ENCODE peak calls at places on chromosomes 2 and 18, in eight cellular contexts. One of them, this sample, is unnamed.
A peak's percentile ranks its signal among the peaks of the same experiment; 100 is the strongest.

GRCh38 chr2:111704246-111704645 is 179.7 kb downstream of the ANAPC1 start:
- DNase-seq in HL-60: no peak
- DNase-seq in mammary epithelial cell: peak; percentile 84
- DNase-seq in uterus: no peak
- DNase-seq in left lung: no peak
- DNase-seq in left ventricle myocardium inferior: no peak
- DNase-seq in astrocyte: peak; percentile 80
- DNase-seq in retinal pigment epithelial cell: peak; percentile 92
- DNase-seq in this sample: peak; percentile 56

GRCh38 chr2:9735335-9735734 is 104.5 kb upstream of the YWHAQ start:
- DNase-seq in left ventricle myocardium inferior: no peak
- DNase-seq in mammary epithelial cell: peak; percentile 43
- DNase-seq in left lung: no peak
- DNase-seq in retinal pigment epithelial cell: no peak
- DNase-seq in uterus: no peak
- DNase-seq in HL-60: no peak
- DNase-seq in astrocyte: no peak
- DNase-seq in this sample: no peak

GRCh38 chr18:39675358-39675757 is 2109.8 kb upstream of the CELF4 start:
- DNase-seq in left lung: peak; percentile 33
- DNase-seq in retinal pigment epithelial cell: peak; percentile 2
- DNase-seq in HL-60: no peak
- DNase-seq in left ventricle myocardium inferior: no peak
- DNase-seq in mammary epithelial cell: no peak
- DNase-seq in astrocyte: peak; percentile 76
- DNase-seq in uterus: no peak
- DNase-seq in this sample: no peak

GRCh38 chr18:12021596-12021995 is 40.3 kb downstream of the IMPA2 start:
- DNase-seq in retinal pigment epithelial cell: no peak
- DNase-seq in mammary epithelial cell: no peak
- DNase-seq in astrocyte: no peak
- DNase-seq in left ventricle myocardium inferior: no peak
- DNase-seq in HL-60: no peak
- DNase-seq in left lung: peak; percentile 37
- DNase-seq in uterus: no peak
- DNase-seq in this sample: no peak

GRCh38 chr2:29117636-29118303 is 2.6 kb downstream of the CLIP4 start:
- DNase-seq in mammary epithelial cell: peak; percentile 83
- DNase-seq in left ventricle myocardium inferior: no peak
- DNase-seq in HL-60: no peak
- DNase-seq in uterus: no peak
- DNase-seq in left lung: no peak
- DNase-seq in astrocyte: peak; percentile 85
- DNase-seq in retinal pigment epithelial cell: peak; percentile 88
- DNase-seq in this sample: peak; percentile 81

GRCh38 chr2:171016125-171016524 is 87.1 kb downstream of the GORASP2 start:
- DNase-seq in uterus: no peak
- DNase-seq in HL-60: no peak
- DNase-seq in retinal pigment epithelial cell: no peak
- DNase-seq in mammary epithelial cell: no peak
- DNase-seq in left ventricle myocardium inferior: no peak
- DNase-seq in astrocyte: no peak
- DNase-seq in left lung: no peak
- DNase-seq in this sample: no peak

GRCh38 chr2:207394812-207395534 is 134.8 kb upstream of the CREB1 start:
- DNase-seq in left ventricle myocardium inferior: no peak
- DNase-seq in astrocyte: peak; percentile 100
- DNase-seq in left lung: no peak
- DNase-seq in mammary epithelial cell: peak; percentile 100
- DNase-seq in retinal pigment epithelial cell: peak; percentile 62
- DNase-seq in HL-60: no peak
- DNase-seq in uterus: peak; percentile 18
- DNase-seq in this sample: peak; percentile 93

GRCh38 chr2:79114797-79115494 is 5.3 kb upstream of the REG1A start:
- DNase-seq in uterus: no peak
- DNase-seq in astrocyte: no peak
- DNase-seq in retinal pigment epithelial cell: no peak
- DNase-seq in HL-60: no peak
- DNase-seq in left lung: no peak
- DNase-seq in mammary epithelial cell: no peak
- DNase-seq in left ventricle myocardium inferior: no peak
- DNase-seq in this sample: no peak

GRCh38 chr2:103512442-103512841 is 750.6 kb downstream of the TMEM182 start:
- DNase-seq in left lung: no peak
- DNase-seq in mammary epithelial cell: no peak
- DNase-seq in uterus: no peak
- DNase-seq in retinal pigment epithelial cell: no peak
- DNase-seq in HL-60: no peak
- DNase-seq in astrocyte: no peak
- DNase-seq in left ventricle myocardium inferior: no peak
- DNase-seq in this sample: no peak

GRCh38 chr2:199160677-199161465 is 296.9 kb downstream of the SATB2 start:
- DNase-seq in astrocyte: peak; percentile 95
- DNase-seq in left ventricle myocardium inferior: no peak
- DNase-seq in retinal pigment epithelial cell: peak; percentile 87
- DNase-seq in left lung: no peak
- DNase-seq in uterus: no peak
- DNase-seq in HL-60: no peak
- DNase-seq in mammary epithelial cell: peak; percentile 66
- DNase-seq in this sample: peak; percentile 96

GRCh38 chr2:121960251-121960650 is 204.8 kb downstream of the TSN start:
- DNase-seq in HL-60: no peak
- DNase-seq in uterus: no peak
- DNase-seq in left lung: no peak
- DNase-seq in left ventricle myocardium inferior: no peak
- DNase-seq in astrocyte: no peak
- DNase-seq in mammary epithelial cell: no peak
- DNase-seq in retinal pigment epithelial cell: no peak
- DNase-seq in this sample: no peak

GRCh38 chr18:28048612-28049011 is 128.3 kb downstream of the CDH2 start:
- DNase-seq in left ventricle myocardium inferior: no peak
- DNase-seq in left lung: no peak
- DNase-seq in retinal pigment epithelial cell: no peak
- DNase-seq in mammary epithelial cell: no peak
- DNase-seq in astrocyte: no peak
- DNase-seq in HL-60: no peak
- DNase-seq in uterus: no peak
- DNase-seq in this sample: no peak

GRCh38 chr2:112721819-112722522 is 1.2 kb downstream of the NT5DC4 start:
- DNase-seq in HL-60: no peak
- DNase-seq in left ventricle myocardium inferior: no peak
- DNase-seq in astrocyte: no peak
- DNase-seq in uterus: no peak
- DNase-seq in mammary epithelial cell: no peak
- DNase-seq in retinal pigment epithelial cell: no peak
- DNase-seq in left lung: no peak
- DNase-seq in this sample: no peak

GRCh38 chr2:105125920-105126319 is 88.1 kb downstream of the MRPS9 start:
- DNase-seq in uterus: no peak
- DNase-seq in retinal pigment epithelial cell: no peak
- DNase-seq in left lung: no peak
- DNase-seq in astrocyte: no peak
- DNase-seq in mammary epithelial cell: no peak
- DNase-seq in left ventricle myocardium inferior: no peak
- DNase-seq in HL-60: no peak
- DNase-seq in this sample: no peak

GRCh38 chr2:48320747-48321146 is 209.2 kb upstream of the STON1 start:
- DNase-seq in uterus: no peak
- DNase-seq in astrocyte: no peak
- DNase-seq in left lung: no peak
- DNase-seq in retinal pigment epithelial cell: no peak
- DNase-seq in mammary epithelial cell: peak; percentile 5
- DNase-seq in HL-60: no peak
- DNase-seq in left ventricle myocardium inferior: no peak
- DNase-seq in this sample: no peak

GRCh38 chr2:126531029-126531428 is 124.9 kb upstream of the GYPC start:
- DNase-seq in left lung: no peak
- DNase-seq in uterus: no peak
- DNase-seq in astrocyte: no peak
- DNase-seq in mammary epithelial cell: no peak
- DNase-seq in retinal pigment epithelial cell: no peak
- DNase-seq in HL-60: no peak
- DNase-seq in left ventricle myocardium inferior: no peak
- DNase-seq in this sample: no peak

GRCh38 chr2:118747637-118748036 is 99.8 kb downstream of the EN1 start:
- DNase-seq in HL-60: no peak
- DNase-seq in left lung: no peak
- DNase-seq in left ventricle myocardium inferior: no peak
- DNase-seq in uterus: no peak
- DNase-seq in astrocyte: no peak
- DNase-seq in mammary epithelial cell: no peak
- DNase-seq in retinal pigment epithelial cell: no peak
- DNase-seq in this sample: no peak

GRCh38 chr18:11839556-11839955 is 11.7 kb upstream of the CHMP1B start:
- DNase-seq in mammary epithelial cell: no peak
- DNase-seq in left lung: no peak
- DNase-seq in retinal pigment epithelial cell: no peak
- DNase-seq in uterus: no peak
- DNase-seq in left ventricle myocardium inferior: no peak
- DNase-seq in astrocyte: no peak
- DNase-seq in HL-60: no peak
- DNase-seq in this sample: no peak

GRCh38 chr18:76459687-76460350 is 35.2 kb downstream of the ZNF516 start:
- DNase-seq in retinal pigment epithelial cell: peak; percentile 97
- DNase-seq in astrocyte: peak; percentile 100
- DNase-seq in left lung: no peak
- DNase-seq in left ventricle myocardium inferior: no peak
- DNase-seq in mammary epithelial cell: peak; percentile 99
- DNase-seq in uterus: peak; percentile 56
- DNase-seq in HL-60: no peak
- DNase-seq in this sample: peak; percentile 98
- H3K4me3 ChIP-seq in retinal pigment epithelial cell: no peak overlapping the region
- H3K4me3 ChIP-seq in astrocyte: peak overlapping the region; percentile 32
- H3K4me3 ChIP-seq in left lung: no peak overlapping the region
- H3K4me3 ChIP-seq in left ventricle myocardium inferior: peak overlapping the region; percentile 44
- H3K4me3 ChIP-seq in mammary epithelial cell: peak overlapping the region; percentile 1
- H3K4me3 ChIP-seq in uterus: no peak overlapping the region
- H3K4me3 ChIP-seq in HL-60: no peak overlapping the region
- H3K4me3 ChIP-seq in this sample: peak overlapping the region; percentile 26

GRCh38 chr2:157596992-157597681 is 31.5 kb downstream of the ACVR1C start:
- DNase-seq in HL-60: no peak
- DNase-seq in astrocyte: peak; percentile 1
- DNase-seq in left lung: no peak
- DNase-seq in mammary epithelial cell: peak; percentile 11
- DNase-seq in retinal pigment epithelial cell: no peak
- DNase-seq in left ventricle myocardium inferior: peak; percentile 19
- DNase-seq in uterus: no peak
- DNase-seq in this sample: no peak
- H3K4me3 ChIP-seq in HL-60: no peak overlapping the region
- H3K4me3 ChIP-seq in astrocyte: no peak overlapping the region
- H3K4me3 ChIP-seq in left lung: peak overlapping the region; percentile 6
- H3K4me3 ChIP-seq in mammary epithelial cell: no peak overlapping the region
- H3K4me3 ChIP-seq in retinal pigment epithelial cell: no peak overlapping the region
- H3K4me3 ChIP-seq in left ventricle myocardium inferior: peak overlapping the region; percentile 55
- H3K4me3 ChIP-seq in uterus: no peak overlapping the region
- H3K4me3 ChIP-seq in this sample: peak overlapping the region; percentile 31

DNA sequence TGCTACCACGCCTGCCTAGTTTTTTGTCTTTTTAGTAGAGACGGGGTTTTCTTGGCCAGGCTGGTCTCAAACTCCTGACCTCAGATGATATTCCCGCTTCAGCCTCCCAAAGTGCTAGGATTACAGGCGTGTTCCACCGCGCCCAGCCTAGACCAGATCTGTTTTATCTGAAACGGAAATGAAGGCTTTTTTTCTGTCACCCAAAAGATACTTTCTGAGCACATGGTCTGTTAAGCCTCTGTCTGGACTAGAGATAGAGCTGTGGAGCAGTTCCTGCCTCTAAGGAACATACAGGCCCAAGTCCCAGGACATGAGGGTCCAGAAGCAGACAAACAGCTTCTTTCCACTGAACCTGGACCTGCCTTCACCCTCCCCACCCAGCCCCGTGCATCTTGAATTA is 43.6 kb upstream of the PTMA start:
- DNase-seq in uterus: no peak
- DNase-seq in left ventricle myocardium inferior: no peak
- DNase-seq in retinal pigment epithelial cell: no peak
- DNase-seq in HL-60: no peak
- DNase-seq in left lung: no peak
- DNase-seq in astrocyte: no peak
- DNase-seq in mammary epithelial cell: no peak
- DNase-seq in this sample: no peak
- H3K4me3 ChIP-seq in uterus: no peak overlapping the region
- H3K4me3 ChIP-seq in left ventricle myocardium inferior: no peak overlapping the region
- H3K4me3 ChIP-seq in retinal pigment epithelial cell: no peak overlapping the region
- H3K4me3 ChIP-seq in HL-60: no peak overlapping the region
- H3K4me3 ChIP-seq in left lung: no peak overlapping the region
- H3K4me3 ChIP-seq in astrocyte: no peak overlapping the region
- H3K4me3 ChIP-seq in mammary epithelial cell: no peak overlapping the region
- H3K4me3 ChIP-seq in this sample: no peak overlapping the region

DNA sequence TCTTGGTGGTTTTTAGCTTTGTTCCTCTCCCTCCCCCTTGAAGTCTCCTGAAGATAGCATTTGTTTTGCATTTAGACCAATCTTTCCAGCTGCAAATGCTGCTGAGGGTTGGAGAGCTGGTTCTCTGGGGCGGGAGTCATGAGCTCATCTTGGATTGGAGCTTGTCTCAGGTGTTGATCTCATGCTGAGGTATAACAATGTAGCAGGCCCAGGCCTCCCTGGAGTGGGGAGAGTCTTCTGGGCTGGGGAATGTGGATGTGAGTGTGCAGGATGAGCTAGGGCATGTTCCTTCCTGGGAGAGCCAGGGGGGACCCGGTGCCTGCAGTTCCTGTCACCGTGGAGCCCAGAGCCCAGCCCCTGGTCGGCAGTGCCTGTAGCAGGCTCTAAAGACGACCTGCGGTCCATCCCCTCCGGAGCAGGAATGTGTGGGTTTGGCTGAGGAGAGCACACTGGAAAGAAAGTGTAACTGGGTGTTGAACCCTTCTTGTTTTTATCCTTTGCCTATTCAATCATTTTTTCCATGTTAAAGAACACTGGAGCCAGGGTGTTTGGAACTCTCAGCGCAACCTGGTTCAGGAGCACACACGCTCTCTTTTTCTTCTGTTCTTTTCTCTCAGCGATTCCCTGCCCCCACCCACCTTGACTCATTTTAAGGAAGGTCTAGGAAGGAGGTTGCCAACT is 2.7 kb downstream of the ZNF532 start:
- DNase-seq in retinal pigment epithelial cell: no peak
- DNase-seq in HL-60: no peak
- DNase-seq in astrocyte: peak; percentile 70
- DNase-seq in mammary epithelial cell: peak; percentile 88
- DNase-seq in uterus: no peak
- DNase-seq in left lung: no peak
- DNase-seq in left ventricle myocardium inferior: no peak
- DNase-seq in this sample: no peak
- H3K4me3 ChIP-seq in retinal pigment epithelial cell: no peak overlapping the region
- H3K4me3 ChIP-seq in HL-60: no peak overlapping the region
- H3K4me3 ChIP-seq in astrocyte: peak overlapping the region; percentile 34
- H3K4me3 ChIP-seq in mammary epithelial cell: no peak overlapping the region
- H3K4me3 ChIP-seq in uterus: no peak overlapping the region
- H3K4me3 ChIP-seq in left lung: no peak overlapping the region
- H3K4me3 ChIP-seq in left ventricle myocardium inferior: peak overlapping the region; percentile 73
- H3K4me3 ChIP-seq in this sample: no peak overlapping the region

This sample was measured in epithelial cell of proximal tubule.